ENCODE peak calls at places on chromosomes 5 and 9, in five cellular contexts. P, Q, B, J and F are unnamed samples.

GRCh38 chr9:35538361-35539234 is 48.7 kb downstream of the RUSC2 start:
- DNase-seq in P (no peak), B (peak), J (peak), Q (peak), F (peak)

GRCh38 chr5:139745121-139745799 is 50.3 kb upstream of the PSD2 start:
- DNase-seq in J (peak), P (peak), Q (peak), B (no peak), F (no peak)

GRCh38 chr9:129002989-129003388 is 25.1 kb downstream of the SH3GLB2 start:
- DNase-seq in B (no peak), P (no peak), J (no peak), Q (no peak), F (no peak)

GRCh38 chr5:15933481-15934207 is 245.9 kb downstream of the MARCHF11 start:
- DNase-seq in Q (no peak), P (no peak), B (no peak), J (no peak), F (no peak)

GRCh38 chr9:138022121-138022741 is 144.6 kb downstream of the CACNA1B start:
- DNase-seq in J (peak), P (peak), B (no peak), Q (peak), F (peak)

GRCh38 chr9:109471994-109472393 is 26.1 kb downstream of the PTPN3 start:
- DNase-seq in Q (no peak), P (no peak), J (no peak), B (no peak), F (no peak)

GRCh38 chr5:27318701-27319100 is 280.3 kb upstream of the CDH9 start:
- DNase-seq in B (no peak), Q (no peak), J (no peak), P (no peak), F (no peak)

GRCh38 chr9:126694206-126695081 is 80.7 kb downstream of the LMX1B start:
- DNase-seq in P (no peak), Q (no peak), J (peak), B (no peak), F (peak)

GRCh38 chr5:116750626-116751188 is 176.1 kb upstream of the SEMA6A start:
- DNase-seq in B (no peak), P (no peak), Q (no peak), J (no peak), F (no peak)

GRCh38 chr9:124340219-124341069 is 74.8 kb downstream of the PSMB7 start:
- DNase-seq in P (no peak), J (no peak), Q (no peak), B (no peak), F (peak)

GRCh38 chr9:22840641-22841040 is 394.0 kb downstream of the DMRTA1 start:
- DNase-seq in J (no peak), P (no peak), B (no peak), Q (no peak), F (no peak)

GRCh38 chr9:86807577-86807976 is 139.7 kb downstream of the GAS1 start:
- DNase-seq in Q (peak), P (no peak), B (peak), J (peak), F (no peak)

GRCh38 chr5:74534397-74535129 is 106.0 kb downstream of the ENC1 start:
- DNase-seq in P (no peak), J (no peak), B (no peak), Q (no peak), F (no peak)

GRCh38 chr9:69324549-69325401 is at the start of gene ENTREP1:
- DNase-seq in J (peak), Q (peak), P (peak), B (peak), F (peak)

GRCh38 chr5:57447656-57448055 is 35.0 kb downstream of the ACTBL2 start:
- DNase-seq in P (no peak), J (no peak), B (no peak), Q (no peak), F (no peak)

GRCh38 chr9:90988318-90988717 is 186.7 kb downstream of the SYK start:
- DNase-seq in B (no peak), Q (no peak), J (no peak), P (no peak), F (no peak)

GRCh38 chr9:38089387-38090165 is 20.5 kb upstream of the SHB start:
- DNase-seq in B (no peak), P (no peak), J (peak), Q (no peak), F (no peak)

GRCh38 chr9:112750111-112750766 is at the start of gene SNX30:
- DNase-seq in B (peak), P (peak), J (peak), Q (peak), F (peak)

GRCh38 chr9:112752334-112753110 is 2.0 kb downstream of the SNX30 start:
- DNase-seq in P (no peak), Q (no peak), J (no peak), B (no peak), F (peak)

GRCh38 chr9:112750767-112751058 is 153 bp downstream of the SNX30 start:
- DNase-seq in Q (no peak), B (peak), J (no peak), P (no peak), F (no peak)

GRCh38 chr9:112753725-112754124 is 3.2 kb downstream of the SNX30 start:
- DNase-seq in Q (no peak), J (no peak), P (no peak), B (no peak), F (no peak)

GRCh38 chr9:112751059-112751795 is 667 bp downstream of the SNX30 start:
- DNase-seq in Q (peak), P (peak), J (peak), B (peak), F (no peak)
- TF ChIP-seq POLR2A in Q (peak), P (no peak), J (no peak), B (no peak), F (no peak)

GRCh38 chr9:75002422-75003023 is 25.6 kb downstream of the CARNMT1 start:
- DNase-seq in J (no peak), P (no peak), Q (no peak), B (no peak), F (no peak)
- TF ChIP-seq EP300 in J (no peak), P (no peak), Q (no peak), B (no peak), F (no peak)

GRCh38 chr5:14120176-14120575 is 23.0 kb upstream of the TRIO start:
- DNase-seq in J (no peak), Q (no peak), B (no peak), P (no peak), F (peak)

GRCh38 chr5:14122089-14122488 is 21.1 kb upstream of the TRIO start:
- DNase-seq in B (no peak), J (no peak), P (no peak), Q (no peak), F (no peak)

GRCh38 chr5:14121552-14121951 is 21.6 kb upstream of the TRIO start:
- DNase-seq in J (no peak), B (no peak), P (no peak), Q (no peak), F (no peak)

GRCh38 chr5:14115323-14115895 is 27.7 kb upstream of the TRIO start:
- DNase-seq in Q (no peak), J (no peak), P (no peak), B (no peak), F (no peak)

GRCh38 chr5:14118551-14119320 is 24.4 kb upstream of the TRIO start:
- DNase-seq in Q (no peak), J (no peak), P (no peak), B (no peak), F (peak)
- H3K4me3 ChIP-seq in Q (no peak), J (no peak), P (no peak), B (no peak), F (no peak)

GRCh38 chr5:176359658-176360057 is 1.9 kb downstream of the KIAA1191 start:
- DNase-seq in P (no peak), B (no peak), Q (no peak), J (no peak), F (no peak)

GRCh38 chr5:176362098-176362442 is 506 bp upstream of the KIAA1191 start:
- DNase-seq in B (no peak), P (no peak), J (no peak), Q (no peak), F (no peak)

GRCh38 chr5:176364765-176365662 is at the start of gene ARL10:
- DNase-seq in B (peak), J (no peak), P (no peak), Q (peak), F (peak)

GRCh38 chr5:176360894-176361436 is 599 bp downstream of the KIAA1191 start:
- DNase-seq in J (no peak), Q (no peak), B (no peak), P (no peak), F (no peak)

GRCh38 chr5:176361437-176362097 is at the start of gene KIAA1191:
- DNase-seq in Q (peak), P (peak), B (peak), J (peak), F (peak)
- TF ChIP-seq POLR2A in Q (peak), P (peak), B (peak), J (peak), F (peak)